ENCODE peak calls at places on chromosomes 13 and 19, in seven cellular contexts. P is pancreas; M is CD4-positive, CD25-positive, alpha-beta regulatory T cell; B is GM23338; K is heart right ventricle; T is psoas muscle; I is upper lobe of left lung. L is an unnamed sample.

GRCh38 chr19:54481326-54481930 is 8.3 kb upstream of the CDC42EP5 start:
- ATAC-seq in K (no peak), I (peak; percentile 45), B (peak; percentile 83), M (no peak), P (peak; percentile 56), T (no peak), L (no peak)

GRCh38 chr19:54316746-54317107 is 3.8 kb upstream of the LILRA5 start:
- ATAC-seq in I (peak; percentile 58), B (peak; percentile 88), T (no peak), M (no peak), K (no peak), P (peak; percentile 56), L (no peak)

GRCh38 chr19:45110811-45111210 is 17.8 kb downstream of the PPP1R37 start:
- ATAC-seq in P (no peak), B (no peak), T (peak; percentile 60), I (no peak), K (peak; percentile 23), M (no peak), L (no peak)

GRCh38 chr19:48372904-48373303 is 8.7 kb downstream of the SYNGR4 start:
- ATAC-seq in M (no peak), K (no peak), P (peak; percentile 60), B (no peak), T (no peak), I (no peak), L (no peak)

GRCh38 chr13:54033323-54033861 is 1004.8 kb downstream of the OLFM4 start:
- ATAC-seq in B (no peak), P (no peak), M (no peak), K (no peak), I (no peak), T (no peak), L (no peak)

GRCh38 chr13:49976314-49977258 is 20.3 kb upstream of the TRIM13 start:
- ATAC-seq in K (peak; percentile 64), M (peak; percentile 78), P (peak; percentile 91), I (peak; percentile 85), T (peak; percentile 87), B (peak; percentile 96), L (peak; percentile 69)

GRCh38 chr13:110284809-110285519 is 22.0 kb downstream of the COL4A1 start:
- ATAC-seq in M (no peak), K (no peak), P (peak; percentile 37), B (no peak), T (peak; percentile 41), I (no peak), L (no peak)

GRCh38 chr13:20796791-20797513 is 23.2 kb upstream of the EEF1AKMT1 start:
- ATAC-seq in I (no peak), T (no peak), K (no peak), P (no peak), M (no peak), B (no peak), L (no peak)

GRCh38 chr13:76976488-76976887 is 15.4 kb upstream of the CLN5 start:
- ATAC-seq in T (no peak), M (peak; percentile 58), B (no peak), I (no peak), K (no peak), P (no peak), L (no peak)

GRCh38 chr13:79673993-79674377 is 193.0 kb downstream of the NDFIP2 start:
- ATAC-seq in M (no peak), I (no peak), T (no peak), B (no peak), K (no peak), P (no peak), L (no peak)

GRCh38 chr19:4878491-4878968 is 11.1 kb upstream of the PLIN3 start:
- ATAC-seq in B (peak; percentile 51), I (no peak), T (peak; percentile 84), K (peak; percentile 52), P (no peak), M (no peak), L (no peak)

GRCh38 chr13:32811297-32811800 is 204.9 kb upstream of the KL start:
- ATAC-seq in I (peak; percentile 60), K (no peak), P (peak; percentile 50), M (peak; percentile 22), B (peak; percentile 43), T (no peak), L (no peak)

GRCh38 chr13:74978596-74978995 is 503.4 kb downstream of the TBC1D4 start:
- ATAC-seq in I (no peak), K (no peak), T (no peak), P (no peak), B (no peak), M (no peak), L (no peak)

GRCh38 chr13:111919826-111920225 is 147.1 kb upstream of the SOX1 start:
- ATAC-seq in T (no peak), B (peak; percentile 23), K (no peak), I (no peak), P (no peak), M (no peak), L (no peak)

GRCh38 chr19:14103310-14103709 is 12.8 kb upstream of the SAMD1 start:
- ATAC-seq in M (no peak), P (no peak), B (no peak), I (no peak), K (no peak), T (peak; percentile 36), L (no peak)

GRCh38 chr13:50357586-50358118 is 342.4 kb downstream of the KCNRG start:
- ATAC-seq in B (no peak), M (no peak), K (peak; percentile 67), P (peak; percentile 94), I (peak; percentile 56), T (peak; percentile 61), L (peak; percentile 46)

GRCh38 chr13:40960721-40961120 is 58.4 kb downstream of the ELF1 start:
- ATAC-seq in T (no peak), I (no peak), K (no peak), B (no peak), P (no peak), M (no peak), L (no peak)

GRCh38 chr13:37701972-37702371 is 103.4 kb upstream of the POSTN start:
- ATAC-seq in I (peak; percentile 55), P (no peak), K (no peak), B (no peak), T (no peak), M (no peak), L (no peak)

GRCh38 chr13:52815330-52815729 is 33.1 kb downstream of the PCDH8 start:
- ATAC-seq in T (no peak), K (no peak), M (no peak), I (no peak), P (no peak), B (no peak), L (no peak)

GRCh38 chr13:30499338-30499737 is 33.6 kb upstream of the HMGB1 start:
- ATAC-seq in P (no peak), I (no peak), B (no peak), K (no peak), M (no peak), T (no peak), L (no peak)

GRCh38 chr13:74674701-74675100 is 540.5 kb upstream of the KLF12 start:
- ATAC-seq in T (no peak), I (no peak), P (no peak), K (no peak), B (no peak), M (no peak), L (no peak)

GRCh38 chr19:44745386-44745831 is 3.1 kb upstream of the BCL3 start:
- ATAC-seq in I (no peak), M (no peak), K (peak; percentile 23), P (peak; percentile 1), T (no peak), B (peak; percentile 8), L (peak; percentile 24)

GRCh38 chr19:10005632-10006334 is 4.5 kb downstream of the COL5A3 start:
- ATAC-seq in B (no peak), T (no peak), K (no peak), P (no peak), I (no peak), M (no peak), L (no peak)
- H3K27me3 ChIP-seq in B (peaks cover 12% of the 10 kb centered on the region), T (no peaks in the 10 kb centered on the region), K (no peaks in the 10 kb centered on the region), P (peaks cover 3% of the 10 kb centered on the region), I (peaks cover 5% of the 10 kb centered on the region), M (peaks cover 9% of the 10 kb centered on the region), L (peaks cover 98% of the 10 kb centered on the region)

GRCh38 chr19:58393725-58394033 is 1.8 kb upstream of the RNF225 start:
- ATAC-seq in I (no peak), B (no peak), P (no peak), T (no peak), K (no peak), M (no peak), L (no peak)
- H3K27me3 ChIP-seq in I (peaks cover 3% of the 10 kb centered on the region), B (peaks cover 17% of the 10 kb centered on the region), P (no peaks in the 10 kb centered on the region), T (no peaks in the 10 kb centered on the region), K (no peaks in the 10 kb centered on the region), M (no peaks in the 10 kb centered on the region), L (peaks cover 37% of the 10 kb centered on the region)

GRCh38 chr19:41009700-41010235 is 18.7 kb downstream of the CYP2B6 start:
- ATAC-seq in T (no peak), M (no peak), I (no peak), B (no peak), P (no peak), K (no peak), L (no peak)
- H3K27me3 ChIP-seq in T (no peaks in the 10 kb centered on the region), M (peaks cover 16% of the 10 kb centered on the region), I (no peaks in the 10 kb centered on the region), B (no peaks in the 10 kb centered on the region), P (no peaks in the 10 kb centered on the region), K (no peaks in the 10 kb centered on the region), L (peaks cover 56% of the 10 kb centered on the region)

GRCh38 chr19:41998246-41999020 is 4.4 kb upstream of the ATP1A3 start:
- ATAC-seq in K (no peak), I (no peak), P (peak; percentile 41), T (peak; percentile 22), B (peak; percentile 34), M (no peak), L (peak; percentile 40)
- H3K27me3 ChIP-seq in K (peaks cover 3% of the 10 kb centered on the region), I (peaks cover 50% of the 10 kb centered on the region), P (peaks cover 28% of the 10 kb centered on the region), T (no peaks in the 10 kb centered on the region), B (peaks cover 70% of the 10 kb centered on the region), M (peaks cover 26% of the 10 kb centered on the region), L (peaks cover 100% of the 10 kb centered on the region)

GRCh38 chr19:15195987-15196682 is 4.7 kb downstream of the NOTCH3 start:
- ATAC-seq in M (no peak), P (peak; percentile 94), K (no peak), I (peak; percentile 83), B (peak; percentile 53), T (no peak), L (no peak)

GRCh38 chr19:15199219-15199651 is 1.6 kb downstream of the NOTCH3 start:
- ATAC-seq in M (no peak), P (no peak), T (no peak), B (no peak), K (no peak), I (no peak), L (no peak)

GRCh38 chr19:15196683-15197005 is 4.2 kb downstream of the NOTCH3 start:
- ATAC-seq in K (no peak), P (no peak), B (no peak), I (no peak), M (no peak), T (no peak), L (no peak)

GRCh38 chr19:15197275-15198005 is 3.4 kb downstream of the NOTCH3 start:
- ATAC-seq in P (no peak), I (no peak), T (peak; percentile 10), M (no peak), K (no peak), B (no peak), L (no peak)

GRCh38 chr19:15198006-15198356 is 2.8 kb downstream of the NOTCH3 start:
- ATAC-seq in B (no peak), K (no peak), T (peak; percentile 11), I (no peak), M (no peak), P (no peak), L (no peak)
- H3K27me3 ChIP-seq in B (no peaks in the 10 kb centered on the region), K (peaks cover 5% of the 10 kb centered on the region), T (no peaks in the 10 kb centered on the region), I (peaks cover 27% of the 10 kb centered on the region), M (peaks cover 22% of the 10 kb centered on the region), P (no peaks in the 10 kb centered on the region), L (peaks cover 97% of the 10 kb centered on the region)

GRCh38 chr19:31979949-31980670 is 365.3 kb upstream of the ZNF507 start:
- ATAC-seq in B (no peak), M (no peak), I (no peak), P (no peak), K (no peak), T (no peak), L (no peak)
- H3K27me3 ChIP-seq in B (no peaks in the 10 kb centered on the region), M (no peaks in the 10 kb centered on the region), I (no peaks in the 10 kb centered on the region), P (no peaks in the 10 kb centered on the region), K (no peaks in the 10 kb centered on the region), T (no peaks in the 10 kb centered on the region), L (no peaks in the 10 kb centered on the region)

L was measured in gastroesophageal sphincter.